ENCODE peak calls at places on chromosome 9, in six cellular contexts. One of them, this sample, is unnamed.

GRCh38 chr9:117413346-117414219 is 1.3 kb downstream of the ASTN2 start:
- DNase-seq in GM12878: no peak
- DNase-seq in K562: no peak
- DNase-seq in A549: no peak
- DNase-seq in HepG2: no peak
- DNase-seq in NB4: no peak
- DNase-seq in this sample: no peak

GRCh38 chr9:2634158-2634557 is 12.6 kb downstream of the VLDLR start:
- DNase-seq in GM12878: no peak
- DNase-seq in K562: no peak
- DNase-seq in A549: no peak
- DNase-seq in HepG2: no peak
- DNase-seq in NB4: no peak
- DNase-seq in this sample: peak; percentile 39

GRCh38 chr9:97889941-97890557 is 32.3 kb downstream of the TRMO start:
- DNase-seq in GM12878: no peak
- DNase-seq in K562: peak; percentile 81
- DNase-seq in A549: peak; percentile 46
- DNase-seq in HepG2: no peak
- DNase-seq in NB4: peak; percentile 57
- DNase-seq in this sample: peak; percentile 22

GRCh38 chr9:82074144-82074543 is 85.6 kb downstream of the SPATA31D1 start:
- DNase-seq in GM12878: no peak
- DNase-seq in K562: no peak
- DNase-seq in A549: no peak
- DNase-seq in HepG2: no peak
- DNase-seq in NB4: no peak
- DNase-seq in this sample: no peak

GRCh38 chr9:129141066-129142041 is 30.1 kb downstream of the PTPA start:
- DNase-seq in GM12878: peak; percentile 71
- DNase-seq in K562: no peak
- DNase-seq in A549: no peak
- DNase-seq in HepG2: no peak
- DNase-seq in NB4: peak; percentile 88
- DNase-seq in this sample: peak; percentile 91

GRCh38 chr9:126499005-126499910 is 114.5 kb upstream of the LMX1B start:
- DNase-seq in GM12878: no peak
- DNase-seq in K562: peak; percentile 75
- DNase-seq in A549: peak; percentile 55
- DNase-seq in HepG2: peak; percentile 41
- DNase-seq in NB4: peak; percentile 49
- DNase-seq in this sample: peak; percentile 48

GRCh38 chr9:75979362-75979761 is 88.9 kb downstream of the PCSK5 start:
- DNase-seq in GM12878: no peak
- DNase-seq in K562: no peak
- DNase-seq in A549: peak; percentile 12
- DNase-seq in HepG2: peak; percentile 18
- DNase-seq in NB4: peak; percentile 1
- DNase-seq in this sample: no peak

GRCh38 chr9:6538666-6539071 is 106.9 kb downstream of the GLDC start:
- DNase-seq in GM12878: no peak
- DNase-seq in K562: no peak
- DNase-seq in A549: no peak
- DNase-seq in HepG2: no peak
- DNase-seq in NB4: no peak
- DNase-seq in this sample: no peak

GRCh38 chr9:17531642-17532254 is 47.1 kb upstream of the SH3GL2 start:
- DNase-seq in GM12878: no peak
- DNase-seq in K562: peak; percentile 30
- DNase-seq in A549: peak; percentile 38
- DNase-seq in HepG2: peak; percentile 32
- DNase-seq in NB4: peak; percentile 68
- DNase-seq in this sample: peak; percentile 53

GRCh38 chr9:89256225-89256624 is 54.8 kb upstream of the CKS2 start:
- DNase-seq in GM12878: no peak
- DNase-seq in K562: no peak
- DNase-seq in A549: no peak
- DNase-seq in HepG2: no peak
- DNase-seq in NB4: no peak
- DNase-seq in this sample: no peak

GRCh38 chr9:89254773-89255125 is 56.2 kb upstream of the CKS2 start:
- DNase-seq in GM12878: no peak
- DNase-seq in K562: no peak
- DNase-seq in A549: no peak
- DNase-seq in HepG2: no peak
- DNase-seq in NB4: peak; percentile 9
- DNase-seq in this sample: no peak

GRCh38 chr9:89256690-89257089 is 54.3 kb upstream of the CKS2 start:
- DNase-seq in GM12878: no peak
- DNase-seq in K562: no peak
- DNase-seq in A549: no peak
- DNase-seq in HepG2: no peak
- DNase-seq in NB4: no peak
- DNase-seq in this sample: no peak

GRCh38 chr9:89254058-89254772 is 56.8 kb upstream of the CKS2 start:
- DNase-seq in GM12878: no peak
- DNase-seq in K562: no peak
- DNase-seq in A549: no peak
- DNase-seq in HepG2: no peak
- DNase-seq in NB4: no peak
- DNase-seq in this sample: no peak

GRCh38 chr9:89252910-89253309 is 58.1 kb upstream of the CKS2 start:
- DNase-seq in GM12878: no peak
- DNase-seq in K562: no peak
- DNase-seq in A549: no peak
- DNase-seq in HepG2: no peak
- DNase-seq in NB4: no peak
- DNase-seq in this sample: no peak
- TF ChIP-seq MYC in GM12878: no peak
- TF ChIP-seq MYC in K562: no peak
- TF ChIP-seq MYC in A549: no peak
- TF ChIP-seq MYC in HepG2: no peak
- TF ChIP-seq MYC in NB4: no peak
- TF ChIP-seq MYC in this sample: no peak

DNA sequence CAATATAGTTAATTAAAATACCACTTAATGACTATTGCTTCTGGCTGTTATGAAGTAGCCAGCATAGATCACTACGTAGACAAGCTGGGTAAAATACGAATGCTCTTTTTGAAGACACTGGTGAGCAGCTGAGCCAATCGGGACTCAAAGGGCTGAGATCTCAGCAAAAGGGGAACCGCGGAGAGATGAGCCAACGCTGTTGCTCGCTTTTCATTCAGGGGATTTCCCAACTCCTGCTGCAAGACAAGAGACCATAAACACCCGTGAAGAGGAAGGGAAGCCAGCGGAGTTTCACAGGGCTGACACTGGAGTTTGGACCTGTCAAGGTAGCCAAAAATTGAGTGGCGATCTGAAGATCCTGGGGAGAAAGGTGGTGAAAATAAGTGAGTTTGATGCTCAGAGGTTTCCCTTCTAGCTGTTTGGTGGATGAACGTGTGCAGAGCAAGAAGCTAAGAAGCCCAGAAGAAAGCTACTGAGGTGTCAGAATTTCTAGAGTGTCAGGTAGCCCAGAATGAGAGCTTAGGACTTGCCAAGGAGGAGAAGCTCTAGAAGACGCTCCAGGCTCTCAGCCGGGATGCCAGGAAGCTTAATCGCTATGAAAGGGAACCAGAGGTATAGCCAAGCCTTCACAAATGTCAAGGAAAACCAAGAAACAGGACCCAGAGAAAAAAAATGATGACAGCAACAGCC is 79.6 kb upstream of the RNU6ATAC start:
- DNase-seq in GM12878: peak; percentile 42
- DNase-seq in K562: no peak
- DNase-seq in A549: no peak
- DNase-seq in HepG2: no peak
- DNase-seq in NB4: peak; percentile 90
- DNase-seq in this sample: no peak
- TF ChIP-seq MYC in GM12878: no peak
- TF ChIP-seq MYC in K562: no peak
- TF ChIP-seq MYC in A549: no peak
- TF ChIP-seq MYC in HepG2: no peak
- TF ChIP-seq MYC in NB4: no peak
- TF ChIP-seq MYC in this sample: no peak

GRCh38 chr9:72445291-72446000 is 76.0 kb upstream of the TMC1 start:
- DNase-seq in GM12878: no peak
- DNase-seq in K562: no peak
- DNase-seq in A549: no peak
- DNase-seq in HepG2: no peak
- DNase-seq in NB4: no peak
- DNase-seq in this sample: no peak
- TF ChIP-seq MYC in GM12878: no peak
- TF ChIP-seq MYC in K562: no peak
- TF ChIP-seq MYC in A549: no peak
- TF ChIP-seq MYC in HepG2: no peak
- TF ChIP-seq MYC in NB4: no peak
- TF ChIP-seq MYC in this sample: no peak

GRCh38 chr9:134571326-134571871 is 70.2 kb upstream of the COL5A1 start:
- DNase-seq in GM12878: no peak
- DNase-seq in K562: no peak
- DNase-seq in A549: no peak
- DNase-seq in HepG2: no peak
- DNase-seq in NB4: no peak
- DNase-seq in this sample: no peak
- TF ChIP-seq MYC in GM12878: no peak
- TF ChIP-seq MYC in K562: no peak
- TF ChIP-seq MYC in A549: no peak
- TF ChIP-seq MYC in HepG2: no peak
- TF ChIP-seq MYC in NB4: no peak
- TF ChIP-seq MYC in this sample: no peak

GRCh38 chr9:108746001-108746400 is 109.8 kb downstream of the ACTL7B start:
- DNase-seq in GM12878: no peak
- DNase-seq in K562: no peak
- DNase-seq in A549: no peak
- DNase-seq in HepG2: no peak
- DNase-seq in NB4: no peak
- DNase-seq in this sample: no peak

GRCh38 chr9:108746864-108747263 is 108.9 kb downstream of the ACTL7B start:
- DNase-seq in GM12878: no peak
- DNase-seq in K562: no peak
- DNase-seq in A549: no peak
- DNase-seq in HepG2: peak; percentile 57
- DNase-seq in NB4: no peak
- DNase-seq in this sample: no peak

GRCh38 chr9:108742191-108742590 is 113.6 kb downstream of the ACTL7B start:
- DNase-seq in GM12878: no peak
- DNase-seq in K562: no peak
- DNase-seq in A549: no peak
- DNase-seq in HepG2: no peak
- DNase-seq in NB4: no peak
- DNase-seq in this sample: no peak

GRCh38 chr9:108743426-108743825 is 112.4 kb downstream of the ACTL7B start:
- DNase-seq in GM12878: no peak
- DNase-seq in K562: no peak
- DNase-seq in A549: no peak
- DNase-seq in HepG2: no peak
- DNase-seq in NB4: no peak
- DNase-seq in this sample: no peak

GRCh38 chr9:108743901-108744371 is 111.8 kb downstream of the ACTL7B start:
- DNase-seq in GM12878: no peak
- DNase-seq in K562: no peak
- DNase-seq in A549: no peak
- DNase-seq in HepG2: peak; percentile 91
- DNase-seq in NB4: no peak
- DNase-seq in this sample: no peak
- TF ChIP-seq MYC in GM12878: no peak
- TF ChIP-seq MYC in K562: no peak
- TF ChIP-seq MYC in A549: no peak
- TF ChIP-seq MYC in HepG2: peak; percentile 82
- TF ChIP-seq MYC in NB4: no peak
- TF ChIP-seq MYC in this sample: no peak

This sample was measured in endothelial cell of umbilical vein.